ENCODE peak calls at places on chromosomes 1 and 21, in four cellular contexts. One of them, this sample, is unnamed.

GRCh38 chr21:45724994-45725843 is 81.7 kb downstream of the PCBP3 start:
- DNase-seq in prostate gland: no peak
- DNase-seq in CD4-positive, alpha-beta T cell: no peak
- DNase-seq in suprapubic skin: no peak
- DNase-seq in this sample: no peak

GRCh38 chr1:226874579-226875425 is 4.4 kb downstream of the PSEN2 start:
- DNase-seq in suprapubic skin: no peak
- DNase-seq in prostate gland: no peak
- DNase-seq in CD4-positive, alpha-beta T cell: no peak
- DNase-seq in this sample: no peak

GRCh38 chr1:144101397-144102050 is 129.7 kb upstream of the FAM72C start:
- DNase-seq in CD4-positive, alpha-beta T cell: peak; percentile 4
- DNase-seq in prostate gland: peak; percentile 6
- DNase-seq in suprapubic skin: peak; percentile 91
- DNase-seq in this sample: no peak

GRCh38 chr1:31739281-31739853 is 24.8 kb downstream of the ADGRB2 start:
- DNase-seq in suprapubic skin: no peak
- DNase-seq in prostate gland: no peak
- DNase-seq in CD4-positive, alpha-beta T cell: no peak
- DNase-seq in this sample: no peak

GRCh38 chr1:38140025-38140487 is 93.5 kb upstream of the POU3F1 start:
- DNase-seq in CD4-positive, alpha-beta T cell: no peak
- DNase-seq in prostate gland: no peak
- DNase-seq in suprapubic skin: no peak
- DNase-seq in this sample: no peak

GRCh38 chr1:37599940-37600339 is 4.2 kb upstream of the GNL2 start:
- DNase-seq in prostate gland: no peak
- DNase-seq in CD4-positive, alpha-beta T cell: no peak
- DNase-seq in suprapubic skin: no peak
- DNase-seq in this sample: no peak

GRCh38 chr1:224173523-224173922 is 9.5 kb upstream of the DEGS1 start:
- DNase-seq in CD4-positive, alpha-beta T cell: no peak
- DNase-seq in suprapubic skin: no peak
- DNase-seq in prostate gland: no peak
- DNase-seq in this sample: no peak

GRCh38 chr1:228267962-228268890 is 60.4 kb downstream of the OBSCN start:
- DNase-seq in CD4-positive, alpha-beta T cell: no peak
- DNase-seq in prostate gland: no peak
- DNase-seq in suprapubic skin: no peak
- DNase-seq in this sample: no peak

GRCh38 chr21:43311303-43311817 is 115.6 kb downstream of the SIK1 start:
- DNase-seq in suprapubic skin: no peak
- DNase-seq in CD4-positive, alpha-beta T cell: no peak
- DNase-seq in prostate gland: no peak
- DNase-seq in this sample: no peak

GRCh38 chr1:12184008-12184681 is 17.4 kb downstream of the TNFRSF1B start:
- DNase-seq in CD4-positive, alpha-beta T cell: no peak
- DNase-seq in suprapubic skin: peak; percentile 95
- DNase-seq in prostate gland: peak; percentile 21
- DNase-seq in this sample: peak; percentile 35

GRCh38 chr1:103123321-103123720 is 15.0 kb upstream of the COL11A1 start:
- DNase-seq in suprapubic skin: no peak
- DNase-seq in CD4-positive, alpha-beta T cell: no peak
- DNase-seq in prostate gland: no peak
- DNase-seq in this sample: no peak

GRCh38 chr1:111720274-111720976 is 18.8 kb downstream of the INKA2 start:
- DNase-seq in CD4-positive, alpha-beta T cell: no peak
- DNase-seq in suprapubic skin: no peak
- DNase-seq in prostate gland: no peak
- DNase-seq in this sample: no peak

GRCh38 chr1:35571263-35571662 is 1.9 kb upstream of the TFAP2E start:
- DNase-seq in CD4-positive, alpha-beta T cell: no peak
- DNase-seq in prostate gland: no peak
- DNase-seq in suprapubic skin: peak; percentile 57
- DNase-seq in this sample: no peak

GRCh38 chr1:104648269-104648691 is 898.6 kb downstream of the AMY1C start:
- DNase-seq in CD4-positive, alpha-beta T cell: no peak
- DNase-seq in suprapubic skin: no peak
- DNase-seq in prostate gland: no peak
- DNase-seq in this sample: no peak

GRCh38 chr1:237035759-237036158 is 6.2 kb upstream of the RYR2 start:
- DNase-seq in CD4-positive, alpha-beta T cell: no peak
- DNase-seq in prostate gland: no peak
- DNase-seq in suprapubic skin: no peak
- DNase-seq in this sample: no peak

GRCh38 chr1:238176441-238176840 is 285.7 kb upstream of the ZP4 start:
- DNase-seq in suprapubic skin: no peak
- DNase-seq in CD4-positive, alpha-beta T cell: no peak
- DNase-seq in prostate gland: no peak
- DNase-seq in this sample: no peak

GRCh38 chr21:45154511-45155508 is 80.4 kb downstream of the ADARB1 start:
- DNase-seq in suprapubic skin: no peak
- DNase-seq in prostate gland: no peak
- DNase-seq in CD4-positive, alpha-beta T cell: no peak
- DNase-seq in this sample: no peak

GRCh38 chr1:155004352-155005075 is 1.9 kb downstream of the ZBTB7B start:
- DNase-seq in prostate gland: no peak
- DNase-seq in suprapubic skin: no peak
- DNase-seq in CD4-positive, alpha-beta T cell: no peak
- DNase-seq in this sample: peak; percentile 35

GRCh38 chr1:16677552-16678423 is 11.0 kb upstream of the RNU1-3 start:
- DNase-seq in suprapubic skin: peak; percentile 53
- DNase-seq in prostate gland: no peak
- DNase-seq in CD4-positive, alpha-beta T cell: peak; percentile 18
- DNase-seq in this sample: no peak

GRCh38 chr1:234186037-234186688 is 187.1 kb upstream of the COA6 start:
- DNase-seq in CD4-positive, alpha-beta T cell: no peak
- DNase-seq in prostate gland: no peak
- DNase-seq in suprapubic skin: no peak
- DNase-seq in this sample: peak; percentile 24

GRCh38 chr1:79792212-79792575 is 785.7 kb upstream of the ADGRL4 start:
- DNase-seq in suprapubic skin: no peak
- DNase-seq in prostate gland: no peak
- DNase-seq in CD4-positive, alpha-beta T cell: no peak
- DNase-seq in this sample: no peak

GRCh38 chr1:178388398-178389161 is 108.2 kb downstream of the CLEC20A start:
- DNase-seq in CD4-positive, alpha-beta T cell: no peak
- DNase-seq in suprapubic skin: no peak
- DNase-seq in prostate gland: no peak
- DNase-seq in this sample: no peak

GRCh38 chr21:15138475-15138874 is 73.7 kb upstream of the NRIP1 start:
- DNase-seq in suprapubic skin: no peak
- DNase-seq in CD4-positive, alpha-beta T cell: no peak
- DNase-seq in prostate gland: no peak
- DNase-seq in this sample: no peak

GRCh38 chr1:159900086-159900680 is at the start of gene CFAP45:
- DNase-seq in CD4-positive, alpha-beta T cell: no peak
- DNase-seq in suprapubic skin: peak; percentile 86
- DNase-seq in prostate gland: peak; percentile 86
- DNase-seq in this sample: no peak

GRCh38 chr1:91803847-91804545 is 82.0 kb downstream of the TGFBR3 start:
- DNase-seq in CD4-positive, alpha-beta T cell: peak; percentile 57
- DNase-seq in prostate gland: no peak
- DNase-seq in suprapubic skin: no peak
- DNase-seq in this sample: no peak

DNA sequence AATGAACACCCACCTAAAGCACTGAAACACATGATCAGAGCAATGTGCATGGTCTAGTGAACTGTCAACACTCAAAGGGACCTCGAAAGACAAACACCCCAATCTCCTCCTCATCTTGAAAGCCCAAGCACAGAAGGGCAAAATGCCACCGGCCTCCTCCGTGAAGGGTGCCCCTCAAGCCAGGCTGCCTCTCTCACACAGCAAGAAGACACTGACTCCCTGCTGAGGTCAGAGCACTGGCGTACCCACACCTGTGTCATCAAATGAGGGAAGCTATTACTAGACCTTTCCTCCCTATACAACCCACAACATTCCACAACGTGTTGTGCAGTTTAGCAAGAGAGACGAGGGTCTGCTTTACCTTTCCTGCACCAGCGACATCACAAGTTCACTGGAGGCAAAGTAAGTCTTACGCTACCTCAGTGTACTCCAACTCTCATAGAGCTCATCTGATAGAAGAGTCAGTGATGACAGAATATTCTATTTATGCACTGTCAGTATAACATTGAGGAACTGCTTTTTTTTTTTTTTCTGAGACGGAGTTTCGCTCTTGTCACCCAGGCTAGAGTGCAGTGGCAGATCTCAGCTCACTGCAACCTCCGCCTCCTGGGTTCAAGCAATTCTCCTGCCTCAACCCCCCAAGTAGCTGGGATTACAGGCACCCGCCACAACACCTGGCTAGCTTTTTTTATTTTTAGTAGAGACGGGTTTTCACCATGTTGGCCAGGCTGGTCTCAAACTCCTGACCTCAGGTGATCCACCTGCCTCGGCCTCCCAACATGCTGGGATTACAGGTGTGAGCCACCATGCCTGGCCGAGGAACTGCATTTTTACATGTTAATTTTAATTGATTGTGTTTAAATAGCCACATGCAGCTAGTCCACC is 3.3 kb downstream of the SH3BP5L start:
- DNase-seq in suprapubic skin: peak; percentile 34
- DNase-seq in CD4-positive, alpha-beta T cell: no peak
- DNase-seq in prostate gland: no peak
- DNase-seq in this sample: no peak
- H3K27ac ChIP-seq in suprapubic skin: no peak overlapping the region
- H3K27ac ChIP-seq in CD4-positive, alpha-beta T cell: no peak overlapping the region
- H3K27ac ChIP-seq in prostate gland: no peak overlapping the region
- H3K27ac ChIP-seq in this sample: no peak overlapping the region

GRCh38 chr1:175267716-175268416 is 75.3 kb upstream of the KIAA0040 start:
- DNase-seq in prostate gland: no peak
- DNase-seq in suprapubic skin: no peak
- DNase-seq in CD4-positive, alpha-beta T cell: no peak
- DNase-seq in this sample: no peak

GRCh38 chr1:175272361-175272760 is 79.8 kb upstream of the KIAA0040 start:
- DNase-seq in prostate gland: no peak
- DNase-seq in suprapubic skin: no peak
- DNase-seq in CD4-positive, alpha-beta T cell: no peak
- DNase-seq in this sample: no peak

GRCh38 chr1:175268720-175269119 is 76.1 kb upstream of the KIAA0040 start:
- DNase-seq in CD4-positive, alpha-beta T cell: no peak
- DNase-seq in suprapubic skin: no peak
- DNase-seq in prostate gland: no peak
- DNase-seq in this sample: no peak

GRCh38 chr1:175269151-175269550 is 76.6 kb upstream of the KIAA0040 start:
- DNase-seq in suprapubic skin: no peak
- DNase-seq in CD4-positive, alpha-beta T cell: no peak
- DNase-seq in prostate gland: no peak
- DNase-seq in this sample: no peak

DNA sequence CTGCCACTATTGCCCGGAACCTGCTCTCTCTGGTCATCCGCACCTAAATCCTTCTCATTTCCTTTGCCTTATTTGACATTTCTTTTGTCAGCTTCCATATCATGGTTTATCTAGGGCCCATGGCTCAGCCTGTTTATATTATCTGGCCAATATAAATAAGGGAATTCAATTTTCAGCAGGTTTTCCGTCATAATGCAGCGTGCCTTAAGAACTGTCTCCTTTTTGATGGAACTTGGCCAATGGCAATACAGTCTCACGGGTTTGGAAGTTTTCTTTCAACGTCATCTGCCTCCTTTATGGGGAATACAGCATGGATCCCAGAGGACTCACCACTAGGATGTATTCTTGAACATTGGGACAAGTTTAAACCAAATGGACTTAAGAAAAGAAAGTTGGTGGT is 77.8 kb upstream of the KIAA0040 start:
- DNase-seq in suprapubic skin: no peak
- DNase-seq in prostate gland: no peak
- DNase-seq in CD4-positive, alpha-beta T cell: no peak
- DNase-seq in this sample: no peak
- H3K27ac ChIP-seq in suprapubic skin: no peak overlapping the region
- H3K27ac ChIP-seq in prostate gland: no peak overlapping the region
- H3K27ac ChIP-seq in CD4-positive, alpha-beta T cell: no peak overlapping the region
- H3K27ac ChIP-seq in this sample: no peak overlapping the region

GRCh38 chr1:7389786-7390603 is 381.1 kb upstream of the VAMP3 start:
- DNase-seq in suprapubic skin: peak; percentile 52
- DNase-seq in prostate gland: no peak
- DNase-seq in CD4-positive, alpha-beta T cell: no peak
- DNase-seq in this sample: no peak

GRCh38 chr1:7390604-7391000 is 380.5 kb upstream of the VAMP3 start:
- DNase-seq in suprapubic skin: peak; percentile 68
- DNase-seq in CD4-positive, alpha-beta T cell: no peak
- DNase-seq in prostate gland: no peak
- DNase-seq in this sample: no peak

GRCh38 chr1:7388141-7388487 is 383.0 kb upstream of the VAMP3 start:
- DNase-seq in suprapubic skin: peak; percentile 54
- DNase-seq in CD4-positive, alpha-beta T cell: no peak
- DNase-seq in prostate gland: no peak
- DNase-seq in this sample: no peak

GRCh38 chr1:7388488-7389185 is 382.5 kb upstream of the VAMP3 start:
- DNase-seq in CD4-positive, alpha-beta T cell: no peak
- DNase-seq in prostate gland: no peak
- DNase-seq in suprapubic skin: peak; percentile 75
- DNase-seq in this sample: peak; percentile 57

DNA sequence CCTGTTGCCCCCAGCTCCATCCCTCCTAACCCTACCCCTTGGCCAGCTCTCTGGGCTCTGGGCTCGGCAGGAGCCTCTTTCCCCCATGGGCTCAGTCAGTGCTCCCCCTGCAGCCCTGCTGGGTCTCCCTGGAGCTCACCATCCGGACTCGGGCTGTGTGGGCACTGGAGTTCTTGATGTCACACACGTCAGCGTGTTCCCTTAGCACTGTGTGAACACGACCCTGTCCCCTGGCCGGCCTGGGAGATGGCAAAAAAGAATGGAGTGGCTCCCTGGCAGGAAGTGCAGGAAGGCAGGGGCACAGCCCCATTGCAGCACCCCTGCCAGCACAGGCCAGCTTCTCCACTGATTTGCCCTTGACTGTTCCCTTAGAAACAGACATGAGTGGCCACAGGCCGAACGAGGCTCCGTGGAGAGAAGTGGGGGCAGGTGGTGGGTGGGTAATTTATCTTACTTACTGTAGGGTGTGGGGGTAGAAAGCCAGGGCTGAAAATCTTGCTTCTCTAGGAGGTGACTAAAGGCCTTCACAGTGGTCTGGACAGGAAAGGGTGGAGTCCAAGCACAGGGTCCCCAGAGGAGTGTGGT is 381.8 kb upstream of the VAMP3 start:
- DNase-seq in suprapubic skin: peak; percentile 60
- DNase-seq in CD4-positive, alpha-beta T cell: no peak
- DNase-seq in prostate gland: no peak
- DNase-seq in this sample: no peak
- H3K27ac ChIP-seq in suprapubic skin: peak overlapping the region; percentile 72
- H3K27ac ChIP-seq in CD4-positive, alpha-beta T cell: no peak overlapping the region
- H3K27ac ChIP-seq in prostate gland: no peak overlapping the region
- H3K27ac ChIP-seq in this sample: peak overlapping the region; percentile 21

GRCh38 chr1:94246692-94247145 is 9.3 kb upstream of the ARHGAP29 start:
- DNase-seq in CD4-positive, alpha-beta T cell: no peak
- DNase-seq in prostate gland: no peak
- DNase-seq in suprapubic skin: no peak
- DNase-seq in this sample: no peak

GRCh38 chr1:94247146-94248094 is 10.0 kb upstream of the ARHGAP29 start:
- DNase-seq in suprapubic skin: peak; percentile 88
- DNase-seq in prostate gland: peak; percentile 73
- DNase-seq in CD4-positive, alpha-beta T cell: no peak
- DNase-seq in this sample: no peak

GRCh38 chr1:94243665-94244064 is 6.3 kb upstream of the ARHGAP29 start:
- DNase-seq in CD4-positive, alpha-beta T cell: no peak
- DNase-seq in prostate gland: no peak
- DNase-seq in suprapubic skin: no peak
- DNase-seq in this sample: no peak

GRCh38 chr1:94244816-94245215 is 7.4 kb upstream of the ARHGAP29 start:
- DNase-seq in suprapubic skin: no peak
- DNase-seq in CD4-positive, alpha-beta T cell: no peak
- DNase-seq in prostate gland: no peak
- DNase-seq in this sample: no peak

GRCh38 chr1:94245747-94246438 is 8.5 kb upstream of the ARHGAP29 start:
- DNase-seq in suprapubic skin: no peak
- DNase-seq in prostate gland: no peak
- DNase-seq in CD4-positive, alpha-beta T cell: no peak
- DNase-seq in this sample: no peak
- H3K27ac ChIP-seq in suprapubic skin: peak overlapping the region; percentile 9
- H3K27ac ChIP-seq in prostate gland: no peak overlapping the region
- H3K27ac ChIP-seq in CD4-positive, alpha-beta T cell: no peak overlapping the region
- H3K27ac ChIP-seq in this sample: no peak overlapping the region